ENCODE peak calls at places on chromosomes 13 and 19, in four cellular contexts. One of them, this sample, is unnamed.

GRCh38 chr19:10568444-10568825 is 344 bp downstream of the CDKN2D start:
- DNase-seq in fibroblast of mammary gland: no peak
- DNase-seq in endodermal cell: peak
- DNase-seq in HCT116: no peak
- DNase-seq in this sample: no peak

GRCh38 chr19:30450101-30450500 is 77.9 kb downstream of the ZNF536 start:
- DNase-seq in fibroblast of mammary gland: no peak
- DNase-seq in endodermal cell: peak
- DNase-seq in HCT116: no peak
- DNase-seq in this sample: peak

GRCh38 chr13:113491418-113491883 is 940 bp upstream of the DCUN1D2 start:
- DNase-seq in HCT116: no peak
- DNase-seq in fibroblast of mammary gland: peak
- DNase-seq in endodermal cell: peak
- DNase-seq in this sample: peak

GRCh38 chr13:106423530-106423929 is 111.9 kb downstream of the EFNB2 start:
- DNase-seq in endodermal cell: no peak
- DNase-seq in HCT116: no peak
- DNase-seq in fibroblast of mammary gland: no peak
- DNase-seq in this sample: no peak

GRCh38 chr19:14440049-14440448 is 6.9 kb downstream of the PKN1 start:
- DNase-seq in endodermal cell: no peak
- DNase-seq in HCT116: no peak
- DNase-seq in fibroblast of mammary gland: no peak
- DNase-seq in this sample: peak

GRCh38 chr13:37960427-37960826 is 90.9 kb upstream of the TRPC4 start:
- DNase-seq in HCT116: no peak
- DNase-seq in endodermal cell: no peak
- DNase-seq in fibroblast of mammary gland: no peak
- DNase-seq in this sample: no peak

GRCh38 chr13:39810091-39810877 is 154.8 kb downstream of the COG6 start:
- DNase-seq in HCT116: no peak
- DNase-seq in endodermal cell: peak
- DNase-seq in fibroblast of mammary gland: peak
- DNase-seq in this sample: no peak

GRCh38 chr19:39679791-39680168 is 24.1 kb downstream of the LGALS16 start:
- DNase-seq in endodermal cell: no peak
- DNase-seq in fibroblast of mammary gland: no peak
- DNase-seq in HCT116: no peak
- DNase-seq in this sample: no peak

GRCh38 chr13:103299079-103299478 is 232.9 kb upstream of the SLC10A2 start:
- DNase-seq in endodermal cell: peak
- DNase-seq in HCT116: no peak
- DNase-seq in fibroblast of mammary gland: no peak
- DNase-seq in this sample: no peak

GRCh38 chr19:10809693-10810285 is 26.2 kb downstream of the TMED1 start:
- DNase-seq in endodermal cell: no peak
- DNase-seq in HCT116: no peak
- DNase-seq in fibroblast of mammary gland: no peak
- DNase-seq in this sample: no peak

GRCh38 chr19:48970139-48970766 is 5.1 kb downstream of the FTL start:
- DNase-seq in endodermal cell: no peak
- DNase-seq in fibroblast of mammary gland: no peak
- DNase-seq in HCT116: no peak
- DNase-seq in this sample: no peak

GRCh38 chr13:99211421-99212035 is 10.9 kb downstream of the UBAC2 start:
- DNase-seq in fibroblast of mammary gland: no peak
- DNase-seq in endodermal cell: no peak
- DNase-seq in HCT116: no peak
- DNase-seq in this sample: no peak

GRCh38 chr13:109698779-109699178 is 87.6 kb downstream of the IRS2 start:
- DNase-seq in endodermal cell: no peak
- DNase-seq in fibroblast of mammary gland: peak
- DNase-seq in HCT116: no peak
- DNase-seq in this sample: no peak

GRCh38 chr19:1837222-1837565 is 11.1 kb downstream of the REXO1 start:
- DNase-seq in endodermal cell: no peak
- DNase-seq in HCT116: no peak
- DNase-seq in fibroblast of mammary gland: no peak
- DNase-seq in this sample: no peak

GRCh38 chr13:85543144-85543543 is 256.1 kb downstream of the SLITRK6 start:
- DNase-seq in fibroblast of mammary gland: no peak
- DNase-seq in HCT116: no peak
- DNase-seq in endodermal cell: no peak
- DNase-seq in this sample: no peak

GRCh38 chr19:13965377-13965896 is 13.1 kb downstream of the DCAF15 start:
- DNase-seq in endodermal cell: no peak
- DNase-seq in fibroblast of mammary gland: no peak
- DNase-seq in HCT116: no peak
- DNase-seq in this sample: no peak

GRCh38 chr13:104645786-104646185 is 1579.6 kb upstream of the SLC10A2 start:
- DNase-seq in endodermal cell: no peak
- DNase-seq in fibroblast of mammary gland: no peak
- DNase-seq in HCT116: no peak
- DNase-seq in this sample: no peak

GRCh38 chr13:27329210-27329609 is 58.6 kb downstream of the RASL11A start:
- DNase-seq in endodermal cell: no peak
- DNase-seq in fibroblast of mammary gland: no peak
- DNase-seq in HCT116: no peak
- DNase-seq in this sample: no peak

GRCh38 chr13:93771782-93772181 is 545.2 kb downstream of the GPC6 start:
- DNase-seq in fibroblast of mammary gland: peak
- DNase-seq in endodermal cell: no peak
- DNase-seq in HCT116: no peak
- DNase-seq in this sample: no peak

GRCh38 chr19:49866933-49867782 is at the start of gene PNKP:
- DNase-seq in endodermal cell: peak
- DNase-seq in fibroblast of mammary gland: peak
- DNase-seq in HCT116: peak
- DNase-seq in this sample: peak

GRCh38 chr19:15323496-15324235 is 8.7 kb downstream of the BRD4 start:
- DNase-seq in HCT116: no peak
- DNase-seq in endodermal cell: no peak
- DNase-seq in fibroblast of mammary gland: peak
- DNase-seq in this sample: no peak

GRCh38 chr13:50911051-50911690 is 1.6 kb downstream of the RNASEH2B start:
- DNase-seq in endodermal cell: no peak
- DNase-seq in HCT116: no peak
- DNase-seq in fibroblast of mammary gland: peak
- DNase-seq in this sample: no peak

GRCh38 chr13:50907781-50908180 is 1.8 kb upstream of the RNASEH2B start:
- DNase-seq in endodermal cell: no peak
- DNase-seq in fibroblast of mammary gland: no peak
- DNase-seq in HCT116: no peak
- DNase-seq in this sample: no peak

GRCh38 chr13:50910483-50910805 is 853 bp downstream of the RNASEH2B start:
- DNase-seq in endodermal cell: peak
- DNase-seq in HCT116: peak
- DNase-seq in fibroblast of mammary gland: peak
- DNase-seq in this sample: peak

GRCh38 chr13:50908371-50908770 is 1.2 kb upstream of the RNASEH2B start:
- DNase-seq in HCT116: no peak
- DNase-seq in fibroblast of mammary gland: no peak
- DNase-seq in endodermal cell: no peak
- DNase-seq in this sample: no peak

DNA sequence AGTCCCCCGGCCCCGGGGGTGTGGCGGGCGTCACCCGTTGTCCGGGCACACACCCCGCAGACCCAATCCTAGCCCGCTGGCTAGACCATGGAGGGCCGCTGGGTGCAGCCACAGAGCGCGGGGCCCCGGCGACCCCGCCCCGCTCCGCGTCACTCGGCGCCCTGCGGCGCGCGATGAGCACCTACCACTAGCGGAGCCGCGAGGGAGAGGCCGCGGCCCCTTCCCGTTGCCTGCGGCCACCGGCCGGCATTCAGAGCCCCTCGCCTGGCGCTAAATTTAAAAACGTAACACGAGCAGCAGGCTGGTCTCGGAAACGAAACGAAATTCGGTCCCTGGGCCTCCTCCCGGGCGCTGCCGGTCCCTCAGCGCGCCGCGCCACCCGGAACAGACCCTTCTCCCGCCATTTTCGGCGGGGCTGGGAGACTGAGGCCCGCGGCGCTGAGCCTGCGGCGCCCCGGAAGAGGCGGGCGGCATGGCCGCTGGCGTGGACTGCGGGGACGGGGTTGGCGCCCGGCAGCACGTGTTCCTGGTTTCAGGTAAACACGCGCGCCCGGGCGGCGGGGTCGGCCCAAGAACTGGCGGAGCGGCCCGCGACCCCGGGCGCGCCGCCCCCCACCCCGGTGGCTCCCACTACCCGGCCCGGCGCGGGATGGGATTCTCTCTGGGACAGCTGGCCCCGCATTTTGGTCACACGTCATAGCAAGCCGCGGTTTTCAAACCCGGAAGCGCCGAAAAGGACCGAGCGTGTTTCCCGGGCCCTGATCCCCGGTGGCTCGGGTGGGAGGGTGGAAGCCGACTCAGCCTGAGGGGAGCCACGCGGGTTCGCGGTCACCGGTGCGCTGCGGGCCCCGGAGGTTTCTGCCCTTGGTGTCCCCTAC is at the start of gene RNASEH2B:
- DNase-seq in HCT116: peak
- DNase-seq in fibroblast of mammary gland: peak
- DNase-seq in endodermal cell: peak
- DNase-seq in this sample: peak
- TF ChIP-seq CTCF in HCT116: no peak
- TF ChIP-seq CTCF in fibroblast of mammary gland: no peak
- TF ChIP-seq CTCF in endodermal cell: peak
- TF ChIP-seq CTCF in this sample: no peak

GRCh38 chr13:25046274-25046984 is 49.5 kb upstream of the PABPC3 start:
- DNase-seq in HCT116: no peak
- DNase-seq in fibroblast of mammary gland: no peak
- DNase-seq in endodermal cell: peak
- DNase-seq in this sample: peak
- TF ChIP-seq CTCF in HCT116: no peak
- TF ChIP-seq CTCF in fibroblast of mammary gland: no peak
- TF ChIP-seq CTCF in endodermal cell: peak
- TF ChIP-seq CTCF in this sample: no peak

GRCh38 chr13:81990652-81991051 is 1649.7 kb upstream of the SPRY2 start:
- DNase-seq in HCT116: no peak
- DNase-seq in fibroblast of mammary gland: no peak
- DNase-seq in endodermal cell: peak
- DNase-seq in this sample: no peak
- TF ChIP-seq CTCF in HCT116: no peak
- TF ChIP-seq CTCF in fibroblast of mammary gland: no peak
- TF ChIP-seq CTCF in endodermal cell: peak
- TF ChIP-seq CTCF in this sample: no peak

DNA sequence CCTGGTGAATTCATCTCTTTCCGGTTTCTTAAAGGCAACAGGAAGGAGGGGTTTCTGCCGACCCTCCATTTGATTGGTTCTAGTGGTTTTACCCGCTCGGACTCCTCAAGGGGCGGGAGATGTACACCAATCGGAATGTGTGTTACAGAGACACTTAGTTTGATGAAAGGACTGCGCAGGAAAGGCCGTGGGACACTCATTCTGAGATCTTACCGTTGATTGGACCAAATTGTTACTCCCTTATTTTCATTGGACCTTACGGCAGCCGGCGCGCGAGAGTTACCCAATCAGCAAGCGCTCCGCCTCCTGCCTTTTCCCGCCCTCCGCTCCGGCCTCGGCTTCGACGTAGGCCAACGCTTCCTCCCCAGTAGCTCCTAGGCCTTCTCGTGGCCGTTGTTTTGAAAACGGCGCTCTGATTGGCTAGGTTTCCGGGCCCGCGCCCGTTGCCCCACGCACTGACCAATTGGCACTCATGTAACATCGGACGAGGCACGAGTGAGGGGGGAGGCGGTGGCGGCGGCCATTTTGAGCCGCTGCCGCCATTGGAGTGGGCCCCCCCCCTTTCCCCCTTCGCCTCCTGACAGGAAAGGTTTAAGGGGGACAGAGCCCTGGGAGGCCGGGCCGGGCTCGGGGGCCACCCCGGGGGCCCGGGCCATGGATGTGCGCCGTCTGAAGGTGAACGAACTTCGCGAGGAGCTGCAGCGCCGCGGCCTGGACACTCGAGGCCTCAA is at the start of gene HNRNPUL1:
- DNase-seq in fibroblast of mammary gland: peak
- DNase-seq in endodermal cell: peak
- DNase-seq in HCT116: peak
- DNase-seq in this sample: peak
- TF ChIP-seq CTCF in fibroblast of mammary gland: no peak
- TF ChIP-seq CTCF in endodermal cell: peak
- TF ChIP-seq CTCF in HCT116: peak
- TF ChIP-seq CTCF in this sample: no peak

GRCh38 chr13:45215392-45216077 is 14.7 kb upstream of the KCTD4 start:
- DNase-seq in fibroblast of mammary gland: no peak
- DNase-seq in HCT116: no peak
- DNase-seq in endodermal cell: no peak
- DNase-seq in this sample: no peak
- TF ChIP-seq CTCF in fibroblast of mammary gland: no peak
- TF ChIP-seq CTCF in HCT116: no peak
- TF ChIP-seq CTCF in endodermal cell: no peak
- TF ChIP-seq CTCF in this sample: no peak

DNA sequence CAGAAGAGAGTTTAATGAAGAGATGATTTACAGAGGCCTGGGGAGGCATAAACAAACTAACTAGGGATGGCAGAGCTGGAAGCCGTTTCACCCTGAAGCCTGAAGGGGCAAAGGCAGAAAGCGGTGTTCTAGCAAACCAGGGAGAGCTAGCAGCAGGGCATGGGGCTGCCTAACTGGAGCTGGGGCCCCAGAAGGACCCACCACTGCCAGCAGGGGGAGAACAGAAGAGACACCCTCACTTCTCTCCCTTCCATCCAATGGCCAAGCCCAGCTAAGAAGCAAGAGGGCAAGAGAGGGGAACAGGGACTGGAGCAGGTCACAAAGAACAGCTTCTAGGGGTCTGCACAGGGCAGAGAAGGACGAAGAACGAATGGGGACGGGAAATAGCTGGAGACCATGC is 195.5 kb downstream of the KATNAL1 start:
- DNase-seq in HCT116: no peak
- DNase-seq in endodermal cell: peak
- DNase-seq in fibroblast of mammary gland: no peak
- DNase-seq in this sample: no peak
- TF ChIP-seq CTCF in HCT116: peak
- TF ChIP-seq CTCF in endodermal cell: peak
- TF ChIP-seq CTCF in fibroblast of mammary gland: peak
- TF ChIP-seq CTCF in this sample: no peak